ENCODE peak calls at places on chromosome 20, in four cellular contexts. B, U, E and F are unnamed samples.

GRCh38 chr20:13821876-13822275 is 37.0 kb downstream of the NDUFAF5 start:
- DNase-seq in B (no peak), U (no peak), E (no peak), F (peak)

GRCh38 chr20:11267131-11267761 is 593.4 kb upstream of the JAG1 start:
- DNase-seq in B (peak), U (peak), E (peak), F (no peak)

GRCh38 chr20:39954585-39954984 is 734.5 kb downstream of the MAFB start:
- DNase-seq in B (no peak), U (no peak), E (no peak), F (no peak)

GRCh38 chr20:3710703-3711417 is 1.5 kb downstream of the SIGLEC1 start:
- DNase-seq in B (peak), U (no peak), E (peak), F (peak)

GRCh38 chr20:58017970-58018530 is 210.4 kb downstream of the ANKRD60 start:
- DNase-seq in B (no peak), U (no peak), E (no peak), F (no peak)

GRCh38 chr20:49165611-49166010 is 22.5 kb downstream of the STAU1 start:
- DNase-seq in B (no peak), U (no peak), E (no peak), F (no peak)

GRCh38 chr20:13221673-13222318 is 722 bp downstream of the ISM1 start:
- DNase-seq in B (no peak), U (no peak), E (peak), F (no peak)

GRCh38 chr20:19849341-19850189 is 91.5 kb downstream of the RIN2 start:
- DNase-seq in B (no peak), U (no peak), E (no peak), F (no peak)

GRCh38 chr20:5133998-5134397 is 7.2 kb downstream of the CDS2 start:
- DNase-seq in B (no peak), U (no peak), E (no peak), F (no peak)

GRCh38 chr20:31835977-31836852 is 9.2 kb downstream of the FOXS1 start:
- DNase-seq in B (peak), U (peak), E (peak), F (peak)

GRCh38 chr20:61445138-61445537 is 193.1 kb downstream of the CDH4 start:
- DNase-seq in B (no peak), U (no peak), E (no peak), F (no peak)

GRCh38 chr20:15637971-15638754 is 935.1 kb downstream of the KIF16B start:
- DNase-seq in B (no peak), U (no peak), E (no peak), F (no peak)

GRCh38 chr20:9557411-9557810 is 43.0 kb downstream of the LAMP5 start:
- DNase-seq in B (no peak), U (no peak), E (no peak), F (no peak)

GRCh38 chr20:58224097-58224496 is 4.4 kb downstream of the ANKRD60 start:
- DNase-seq in B (no peak), U (no peak), E (no peak), F (no peak)

GRCh38 chr20:31474097-31474436 is 860 bp downstream of the DEFB124 start:
- DNase-seq in B (no peak), U (no peak), E (no peak), F (no peak)

GRCh38 chr20:58081842-58082241 is 146.6 kb downstream of the ANKRD60 start:
- DNase-seq in B (no peak), U (no peak), E (no peak), F (no peak)

GRCh38 chr20:1696521-1697209 is 39.1 kb upstream of the SIRPG start:
- DNase-seq in B (no peak), U (no peak), E (no peak), F (no peak)

GRCh38 chr20:58102744-58103516 is 125.5 kb downstream of the ANKRD60 start:
- DNase-seq in B (no peak), U (no peak), E (no peak), F (no peak)

GRCh38 chr20:14142171-14142570 is 146.9 kb downstream of the MACROD2 start:
- DNase-seq in B (no peak), U (peak), E (no peak), F (peak)

GRCh38 chr20:52490715-52491430 is 299.3 kb upstream of the ZFP64 start:
- DNase-seq in B (no peak), U (no peak), E (no peak), F (no peak)

GRCh38 chr20:17971571-17972013 is 2.8 kb downstream of the MGME1 start:
- DNase-seq in B (no peak), U (no peak), E (no peak), F (no peak)

GRCh38 chr20:44357020-44357419 is 1.5 kb downstream of the HNF4A start:
- DNase-seq in B (no peak), U (no peak), E (no peak), F (no peak)

GRCh38 chr20:1002682-1003561 is 811 bp upstream of the RSPO4 start:
- DNase-seq in B (no peak), U (no peak), E (no peak), F (no peak)

GRCh38 chr20:24492031-24492607 is 22.7 kb downstream of the SYNDIG1 start:
- DNase-seq in B (peak), U (no peak), E (no peak), F (no peak)

GRCh38 chr20:33423141-33423834 is 20.3 kb downstream of the SNTA1 start:
- DNase-seq in B (peak), U (no peak), E (no peak), F (no peak)

GRCh38 chr20:34848597-34848996 is 23.1 kb upstream of the NCOA6 start:
- DNase-seq in B (no peak), U (no peak), E (no peak), F (no peak)

GRCh38 chr20:19761853-19762252 is 3.8 kb downstream of the RIN2 start:
- DNase-seq in B (no peak), U (no peak), E (no peak), F (no peak)

GRCh38 chr20:57710841-57711240 is 1.0 kb upstream of the PMEPA1 start:
- DNase-seq in B (no peak), U (no peak), E (no peak), F (no peak)

GRCh38 chr20:44401052-44401769 is 45.7 kb downstream of the HNF4A start:
- DNase-seq in B (peak), U (no peak), E (no peak), F (no peak)

GRCh38 chr20:22430154-22430745 is 154.1 kb downstream of the FOXA2 start:
- DNase-seq in B (peak), U (no peak), E (no peak), F (no peak)
- TF ChIP-seq SPI1 in B (no peak), U (no peak), E (no peak), F (no peak)

GRCh38 chr20:37294262-37294981 is 5.0 kb downstream of the MANBAL start:
- DNase-seq in B (no peak), U (no peak), E (no peak), F (peak)
- TF ChIP-seq SPI1 in B (no peak), U (no peak), E (no peak), F (no peak)

GRCh38 chr20:50713677-50714101 is 17.7 kb upstream of the PARD6B start:
- DNase-seq in B (no peak), U (no peak), E (no peak), F (peak)
- TF ChIP-seq SPI1 in B (no peak), U (no peak), E (no peak), F (no peak)

GRCh38 chr20:8250539-8251200 is 118.6 kb downstream of the PLCB1 start:
- DNase-seq in B (no peak), U (no peak), E (no peak), F (no peak)

GRCh38 chr20:8251201-8251575 is 119.1 kb downstream of the PLCB1 start:
- DNase-seq in B (no peak), U (no peak), E (no peak), F (no peak)

GRCh38 chr20:8260837-8261241 is 128.8 kb downstream of the PLCB1 start:
- DNase-seq in B (no peak), U (no peak), E (no peak), F (no peak)

GRCh38 chr20:8254911-8255582 is 123.0 kb downstream of the PLCB1 start:
- DNase-seq in B (no peak), U (no peak), E (no peak), F (no peak)

GRCh38 chr20:8255945-8256632 is 124.0 kb downstream of the PLCB1 start:
- DNase-seq in B (no peak), U (no peak), E (no peak), F (no peak)
- TF ChIP-seq SPI1 in B (no peak), U (no peak), E (no peak), F (no peak)